ENCODE peak calls at places on chromosomes 12 and 14, in eight cellular contexts. R is stimulated activated naive CD8-positive, alpha-beta T cell treated with anti-CD3 and anti-CD28 coated beads, Interleukin-15, amount 100 ng/mL, for 72 hours; I is SW480; Z is T47D; D is tibial artery; W is memory B cell; Q is SK-N-DZ; X is iPS-NIHi11. G is an unnamed sample.

GRCh38 chr12:111842556-111843396 is 748 bp downstream of the MAPKAPK5 start:
- DNase-seq in R (peak), I (peak), Z (peak), D (no peak), W (no peak), Q (no peak), X (no peak), G (no peak)

GRCh38 chr12:65685514-65685913 is 138.8 kb upstream of the HMGA2 start:
- DNase-seq in R (no peak), I (peak), Z (peak), D (no peak), W (no peak), Q (no peak), X (peak), G (no peak)

GRCh38 chr12:95574799-95575452 is 23.6 kb upstream of the USP44 start:
- DNase-seq in R (no peak), I (peak), Z (peak), D (no peak), W (no peak), Q (peak), X (peak), G (no peak)

GRCh38 chr12:130920711-130921381 is 32.9 kb upstream of the ADGRD1 start:
- DNase-seq in R (no peak), I (no peak), Z (no peak), D (peak), W (no peak), Q (no peak), X (no peak), G (no peak)

GRCh38 chr14:34423445-34423844 is 38.6 kb downstream of the SPTSSA start:
- DNase-seq in R (no peak), I (no peak), Z (no peak), D (no peak), W (no peak), Q (peak), X (no peak), G (no peak)

GRCh38 chr14:77184396-77185092 is 2.9 kb downstream of the TMEM63C start:
- DNase-seq in R (no peak), I (no peak), Z (peak), D (no peak), W (no peak), Q (no peak), X (peak), G (no peak)

GRCh38 chr12:78035913-78036658 is 205.4 kb downstream of the NAV3 start:
- DNase-seq in R (no peak), I (no peak), Z (peak), D (no peak), W (no peak), Q (peak), X (no peak), G (no peak)

GRCh38 chr12:2284857-2285256 is 232.1 kb downstream of the CACNA1C start:
- DNase-seq in R (peak), I (peak), Z (peak), D (peak), W (peak), Q (peak), X (peak), G (no peak)

GRCh38 chr12:79634957-79635471 is 55.8 kb downstream of the PAWR start:
- DNase-seq in R (no peak), I (peak), Z (peak), D (no peak), W (no peak), Q (no peak), X (peak), G (no peak)

GRCh38 chr14:58882577-58883018 is 244.8 kb downstream of the DACT1 start:
- DNase-seq in R (no peak), I (no peak), Z (no peak), D (no peak), W (no peak), Q (peak), X (no peak), G (no peak)

GRCh38 chr12:116456683-116457082 is 102.5 kb upstream of the MAP1LC3B2 start:
- DNase-seq in R (no peak), I (no peak), Z (no peak), D (no peak), W (no peak), Q (no peak), X (no peak), G (no peak)

GRCh38 chr12:44812062-44812461 is 64.1 kb downstream of the NELL2 start:
- DNase-seq in R (peak), I (peak), Z (no peak), D (no peak), W (no peak), Q (peak), X (no peak), G (no peak)

GRCh38 chr14:61813101-61813596 is 50.9 kb downstream of the SNAPC1 start:
- DNase-seq in R (no peak), I (no peak), Z (no peak), D (no peak), W (no peak), Q (no peak), X (peak), G (no peak)

GRCh38 chr14:104135121-104135903 is 3.1 kb upstream of the KIF26A start:
- DNase-seq in R (peak), I (peak), Z (peak), D (no peak), W (no peak), Q (peak), X (peak), G (no peak)

GRCh38 chr14:65193891-65194290 is 91.6 kb upstream of the MAX start:
- DNase-seq in R (no peak), I (no peak), Z (no peak), D (no peak), W (no peak), Q (no peak), X (no peak), G (no peak)

GRCh38 chr14:102898776-102899515 is 23.5 kb upstream of the AMN start:
- DNase-seq in R (no peak), I (no peak), Z (no peak), D (no peak), W (peak), Q (no peak), X (no peak), G (no peak)

GRCh38 chr12:27179399-27180214 is 64.5 kb upstream of the STK38L start:
- DNase-seq in R (peak), I (peak), Z (peak), D (no peak), W (no peak), Q (no peak), X (peak), G (no peak)

GRCh38 chr14:50037240-50037639 is 79.1 kb downstream of the VCPKMT start:
- DNase-seq in R (no peak), I (no peak), Z (no peak), D (no peak), W (no peak), Q (no peak), X (no peak), G (no peak)

GRCh38 chr12:12872934-12873275 is 18.5 kb upstream of the GPRC5A start:
- DNase-seq in R (no peak), I (peak), Z (no peak), D (no peak), W (no peak), Q (no peak), X (no peak), G (no peak)